ENCODE peak calls at places on chromosomes 3 and 15, in eight cellular contexts. C is HFFc6; B is G401; U is epithelial cell of proximal tubule; P is RCC 7860; W is lung microvascular endothelial cell; K is activated CD4-positive, alpha-beta T cell treated with anti-CD3 and anti-CD28 coated beads for 1 hour; Q is ascending aorta. F is an unnamed sample.

GRCh38 chr3:72722930-72723726 is 125.1 kb downstream of the SHQ1 start:
- DNase-seq in U (no peak), Q (no peak), K (no peak), C (peak), P (peak), B (peak), W (no peak), F (peak)

GRCh38 chr3:157586293-157586692 is 83.1 kb upstream of the VEPH1 start:
- DNase-seq in W (no peak), C (no peak), B (no peak), P (no peak), Q (no peak), K (no peak), U (no peak), F (no peak)

GRCh38 chr3:52879090-52879489 is 18.3 kb downstream of the STIMATE start:
- DNase-seq in W (no peak), U (no peak), B (no peak), P (no peak), K (no peak), Q (no peak), C (no peak), F (no peak)

GRCh38 chr3:73427018-73427750 is 197.6 kb downstream of the PDZRN3 start:
- DNase-seq in U (no peak), C (no peak), P (no peak), B (no peak), W (no peak), K (no peak), Q (no peak), F (no peak)

GRCh38 chr15:64845183-64845611 is 3.5 kb downstream of the PLEKHO2 start:
- DNase-seq in B (peak), U (no peak), P (no peak), W (no peak), Q (no peak), K (no peak), C (no peak), F (no peak)

GRCh38 chr15:66070220-66070934 is 183.2 kb downstream of the MEGF11 start:
- DNase-seq in W (no peak), C (no peak), K (no peak), Q (no peak), U (no peak), B (no peak), P (no peak), F (no peak)

GRCh38 chr3:174776123-174776522 is 83.0 kb upstream of the NAALADL2 start:
- DNase-seq in C (peak), K (no peak), Q (no peak), U (no peak), B (no peak), W (no peak), P (no peak), F (no peak)

GRCh38 chr15:59313703-59314332 is 58.9 kb downstream of the MYO1E start:
- DNase-seq in W (peak), B (no peak), K (no peak), U (no peak), P (peak), Q (peak), C (no peak), F (no peak)

GRCh38 chr15:28992996-28993719 is 107.4 kb downstream of the APBA2 start:
- DNase-seq in W (no peak), C (no peak), P (no peak), B (peak), U (no peak), Q (no peak), K (no peak), F (no peak)

GRCh38 chr3:111584724-111585123 is 10.4 kb downstream of the ZBED2 start:
- DNase-seq in P (no peak), B (no peak), K (no peak), W (no peak), U (no peak), Q (no peak), C (no peak), F (no peak)

GRCh38 chr3:67526246-67526645 is 128.2 kb downstream of the SUCLG2 start:
- DNase-seq in W (no peak), P (peak), K (no peak), Q (no peak), B (no peak), C (peak), U (no peak), F (peak)

GRCh38 chr3:13685721-13686120 is 136.8 kb downstream of the FBLN2 start:
- DNase-seq in B (no peak), C (no peak), P (no peak), Q (no peak), W (no peak), K (no peak), U (no peak), F (no peak)